ENCODE peak calls at places on chromosomes 4 and X, in four cellular contexts. A is NCI-H1092, N is NCI-H2029, Q is endothelial cell. L is an unnamed sample.

GRCh38 chr4:128061566-128062536 is 739 bp downstream of the LARP1B start:
- DNase-seq in Q (peak), N (peak), A (peak), L (peak)

GRCh38 chrX:40073439-40074054 is 24.2 kb downstream of the BCOR start:
- DNase-seq in N (no peak), A (no peak), Q (no peak), L (no peak)

GRCh38 chr4:118981171-118981838 is 92.7 kb downstream of the SYNPO2 start:
- DNase-seq in Q (no peak), A (no peak), N (no peak), L (no peak)

GRCh38 chr4:89737888-89738287 is 99.1 kb downstream of the SNCA start:
- DNase-seq in Q (no peak), A (no peak), N (no peak), L (peak)

GRCh38 chrX:33339219-33339618 is 127.9 kb upstream of the DMD start:
- DNase-seq in N (no peak), Q (no peak), A (no peak), L (peak)

GRCh38 chrX:18210470-18210869 is 10.2 kb downstream of the BEND2 start:
- DNase-seq in Q (no peak), N (no peak), A (peak), L (peak)

GRCh38 chr4:36215627-36216026 is 28.7 kb downstream of the ARAP2 start:
- DNase-seq in A (no peak), N (no peak), Q (no peak), L (no peak)

GRCh38 chr4:6619116-6619465 is 21.4 kb upstream of the MRFAP1 start:
- DNase-seq in N (no peak), A (no peak), Q (no peak), L (no peak)

GRCh38 chrX:81206471-81206870 is 4.6 kb downstream of the SH3BGRL start:
- DNase-seq in Q (no peak), A (no peak), N (no peak), L (no peak)

GRCh38 chr4:40553995-40554394 is 75.7 kb downstream of the RBM47 start:
- DNase-seq in A (no peak), N (no peak), Q (no peak), L (no peak)

L was measured in cardiac fibroblast.